ENCODE peak calls at places on chromosomes 4 and X, in eight cellular contexts. W, C, M, U, K, N, L and G are unnamed samples.
A peak's percentile ranks its signal among the peaks of the same experiment; 100 is the strongest.

GRCh38 chrX:40933132-40934078 is 151.8 kb upstream of the USP9X start:
- DNase-seq in W (peak; percentile 31), C (no peak), M (peak; percentile 65), U (peak; percentile 25), K (peak; percentile 27), N (peak; percentile 69), L (no peak), G (no peak)

GRCh38 chr4:66647468-66647867 is 897.8 kb downstream of the CENPC start:
- DNase-seq in W (no peak), C (no peak), M (no peak), U (no peak), K (peak; percentile 62), N (no peak), L (no peak), G (no peak)

GRCh38 chrX:50470103-50471031 is at the start of gene DGKK:
- DNase-seq in W (no peak), C (no peak), M (no peak), U (peak; percentile 81), K (no peak), N (no peak), L (no peak), G (no peak)

GRCh38 chr4:139666735-139667266 is 1.2 kb downstream of the MGST2 start:
- DNase-seq in W (no peak), C (peak; percentile 55), M (peak; percentile 75), U (no peak), K (peak; percentile 73), N (peak; percentile 72), L (no peak), G (no peak)

GRCh38 chr4:27278615-27279014 is 418.0 kb downstream of the STIM2 start:
- DNase-seq in W (no peak), C (no peak), M (peak; percentile 74), U (peak; percentile 2), K (peak; percentile 48), N (no peak), L (no peak), G (no peak)

GRCh38 chrX:107766470-107767140 is 9.0 kb downstream of the TSC22D3 start:
- DNase-seq in W (no peak), C (no peak), M (peak; percentile 34), U (peak; percentile 8), K (peak; percentile 70), N (peak; percentile 82), L (no peak), G (no peak)

GRCh38 chr4:110442309-110442708 is 33.6 kb upstream of the ENPEP start:
- DNase-seq in W (no peak), C (no peak), M (no peak), U (no peak), K (peak; percentile 25), N (no peak), L (no peak), G (no peak)

GRCh38 chr4:83644677-83645639 is 109.0 kb downstream of the GPAT3 start:
- DNase-seq in W (peak; percentile 28), C (no peak), M (peak; percentile 85), U (peak; percentile 27), K (peak; percentile 74), N (peak; percentile 80), L (peak; percentile 25), G (no peak)

GRCh38 chr4:53321151-53321987 is 44.5 kb downstream of the SCFD2 start:
- DNase-seq in W (no peak), C (no peak), M (peak; percentile 17), U (no peak), K (peak; percentile 70), N (peak; percentile 82), L (no peak), G (no peak)

GRCh38 chr4:83219344-83219990 is 65.1 kb downstream of the COQ2 start:
- DNase-seq in W (peak; percentile 77), C (peak; percentile 87), M (peak; percentile 32), U (no peak), K (no peak), N (no peak), L (no peak), G (no peak)

GRCh38 chr4:24370421-24370820 is 213.9 kb downstream of the DHX15 start:
- DNase-seq in W (no peak), C (no peak), M (no peak), U (no peak), K (no peak), N (no peak), L (no peak), G (no peak)

GRCh38 chr4:100294356-100294755 is 104.1 kb upstream of the DDIT4L start:
- DNase-seq in W (no peak), C (no peak), M (no peak), U (no peak), K (no peak), N (peak; percentile 40), L (no peak), G (no peak)

GRCh38 chr4:65510976-65511375 is 159.3 kb downstream of the EPHA5 start:
- DNase-seq in W (no peak), C (no peak), M (no peak), U (no peak), K (peak; percentile 88), N (peak; percentile 31), L (no peak), G (no peak)

GRCh38 chr4:5158391-5158770 is 107.1 kb downstream of the STK32B start:
- DNase-seq in W (no peak), C (no peak), M (no peak), U (no peak), K (peak; percentile 26), N (no peak), L (peak; percentile 13), G (no peak)

GRCh38 chr4:8457646-8458045 is 17.1 kb downstream of the TRMT44 start:
- DNase-seq in W (no peak), C (no peak), M (no peak), U (no peak), K (no peak), N (no peak), L (no peak), G (no peak)

GRCh38 chr4:992297-993110 is 700 bp downstream of the SLC26A1 start:
- DNase-seq in W (no peak), C (peak; percentile 69), M (no peak), U (no peak), K (peak; percentile 31), N (no peak), L (peak; percentile 52), G (no peak)

GRCh38 chr4:30765022-30765421 is 44.9 kb downstream of the PCDH7 start:
- DNase-seq in W (no peak), C (no peak), M (no peak), U (no peak), K (no peak), N (no peak), L (no peak), G (no peak)

GRCh38 chrX:79511799-79512198 is 144.7 kb upstream of the ITM2A start:
- DNase-seq in W (no peak), C (no peak), M (no peak), U (no peak), K (no peak), N (no peak), L (no peak), G (no peak)

GRCh38 chrX:143429021-143429570 is 88.2 kb downstream of the SPANXN3 start:
- DNase-seq in W (no peak), C (no peak), M (no peak), U (no peak), K (peak; percentile 69), N (peak; percentile 15), L (no peak), G (no peak)

GRCh38 chr4:11223261-11223660 is 205.4 kb downstream of the HS3ST1 start:
- DNase-seq in W (no peak), C (no peak), M (no peak), U (no peak), K (no peak), N (no peak), L (no peak), G (no peak)

GRCh38 chr4:168028568-168028967 is 63.8 kb upstream of the ANXA10 start:
- DNase-seq in W (no peak), C (no peak), M (peak; percentile 48), U (no peak), K (peak; percentile 63), N (peak; percentile 22), L (peak; percentile 6), G (no peak)

GRCh38 chr4:127069675-127070074 is 563.1 kb upstream of the INTU start:
- DNase-seq in W (no peak), C (no peak), M (no peak), U (peak; percentile 19), K (no peak), N (no peak), L (no peak), G (no peak)

GRCh38 chr4:141462361-141462760 is 174.0 kb upstream of the IL15 start:
- DNase-seq in W (no peak), C (no peak), M (no peak), U (no peak), K (peak; percentile 21), N (no peak), L (no peak), G (no peak)

GRCh38 chrX:56763556-56764152 is 34.6 kb downstream of the NBDY start:
- DNase-seq in W (no peak), C (peak; percentile 83), M (no peak), U (peak; percentile 22), K (no peak), N (no peak), L (no peak), G (peak; percentile 42)

GRCh38 chrX:96102997-96103396 is 581.6 kb upstream of the DIAPH2 start:
- DNase-seq in W (no peak), C (no peak), M (no peak), U (no peak), K (no peak), N (no peak), L (no peak), G (no peak)

DNA sequence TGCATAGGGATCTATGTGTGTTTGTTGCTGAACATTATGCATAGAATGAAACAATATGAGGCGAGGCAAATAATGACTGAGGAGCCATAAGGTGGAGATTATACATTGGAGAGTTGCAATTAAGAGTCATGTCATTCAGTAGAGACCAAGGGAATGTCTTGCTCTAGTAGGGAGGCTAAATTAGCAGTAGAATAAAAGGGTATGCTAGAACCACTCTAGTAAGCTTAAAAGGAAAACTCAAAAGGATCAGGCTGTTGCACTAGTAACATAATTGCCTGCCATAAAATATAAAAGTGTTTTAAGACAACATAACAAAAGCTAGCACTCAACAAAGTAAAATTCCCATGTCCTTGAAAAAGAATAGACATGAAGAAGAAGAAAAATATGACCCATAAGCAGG is 586.2 kb upstream of the DIAPH2 start:
- DNase-seq in W (no peak), C (no peak), M (no peak), U (no peak), K (no peak), N (no peak), L (no peak), G (no peak)
- H3K4me3 ChIP-seq in W (no peak overlapping the region), C (no peak overlapping the region), M (no peak overlapping the region), U (no peak overlapping the region), K (no peak overlapping the region), N (no peak overlapping the region), L (no peak overlapping the region), G (no peak overlapping the region)

GRCh38 chr4:76690906-76691275 is 207.1 kb downstream of the SOWAHB start:
- DNase-seq in W (no peak), C (no peak), M (no peak), U (no peak), K (peak; percentile 47), N (no peak), L (no peak), G (no peak)
- H3K4me3 ChIP-seq in W (no peak overlapping the region), C (peak overlapping the region; percentile 83), M (peak overlapping the region; percentile 78), U (no peak overlapping the region), K (peak overlapping the region; percentile 85), N (no peak overlapping the region), L (peak overlapping the region; percentile 80), G (no peak overlapping the region)

GRCh38 chr4:138103597-138104461 is 138.3 kb downstream of the SLC7A11 start:
- DNase-seq in W (no peak), C (no peak), M (peak; percentile 61), U (no peak), K (no peak), N (no peak), L (no peak), G (no peak)
- H3K4me3 ChIP-seq in W (no peak overlapping the region), C (no peak overlapping the region), M (peak overlapping the region; percentile 44), U (no peak overlapping the region), K (no peak overlapping the region), N (no peak overlapping the region), L (no peak overlapping the region), G (no peak overlapping the region)

GRCh38 chr4:182205293-182205692 is 37.9 kb upstream of the TENM3 start:
- DNase-seq in W (no peak), C (no peak), M (no peak), U (no peak), K (no peak), N (no peak), L (no peak), G (no peak)
- H3K4me3 ChIP-seq in W (no peak overlapping the region), C (no peak overlapping the region), M (no peak overlapping the region), U (no peak overlapping the region), K (no peak overlapping the region), N (no peak overlapping the region), L (no peak overlapping the region), G (no peak overlapping the region)